ENCODE peak calls at places on chromosome 20, in nine cellular contexts. P is G401; H is lung; W is GM12865; K is stimulated activated naive B cell treated with anti-CD40 and anti-IgM and Interleukin-4, amounts not matched to agents 10 μg/mL and 1 μg/mL and 100 μg/mL, for 72 hours; F is amniotic stem cell; A is GM23338; Q is GM18507; Y is NCI-H2029 treated with DMSO at 0.1 percent for 48 hours. R is an unnamed sample.

GRCh38 chr20:33556237-33556636 is 66.3 kb downstream of the CBFA2T2 start:
- DNase-seq in A (no peak), Y (no peak), K (no peak), F (no peak), H (no peak), P (no peak), W (no peak), Q (no peak), R (no peak)

GRCh38 chr20:420169-420620 is 12.1 kb downstream of the RBCK1 start:
- DNase-seq in F (no peak), W (no peak), K (no peak), A (no peak), P (no peak), Q (no peak), H (no peak), Y (no peak), R (no peak)

GRCh38 chr20:37622728-37623127 is 71.1 kb upstream of the CTNNBL1 start:
- DNase-seq in K (no peak), H (no peak), A (peak; percentile 46), F (no peak), P (no peak), Y (no peak), Q (no peak), W (no peak), R (no peak)

GRCh38 chr20:63318391-63319163 is 25.6 kb downstream of the COL20A1 start:
- DNase-seq in K (no peak), Q (no peak), Y (no peak), A (no peak), F (no peak), W (no peak), P (no peak), H (no peak), R (no peak)

GRCh38 chr20:33882018-33882417 is 70.9 kb downstream of the CHMP4B start:
- DNase-seq in F (no peak), K (no peak), Y (no peak), W (no peak), P (no peak), H (no peak), Q (no peak), A (no peak), R (no peak)

GRCh38 chr20:2671977-2672376 is 8.0 kb upstream of the IDH3B start:
- DNase-seq in Y (no peak), A (peak; percentile 77), H (no peak), W (no peak), Q (no peak), K (no peak), F (no peak), P (no peak), R (no peak)

GRCh38 chr20:50029697-50030428 is 47.1 kb downstream of the SNAI1 start:
- DNase-seq in H (peak; percentile 58), A (no peak), Y (no peak), W (no peak), P (no peak), K (no peak), F (peak; percentile 35), Q (no peak), R (no peak)

GRCh38 chr20:62816031-62816878 is 595 bp upstream of the COL9A3 start:
- DNase-seq in H (no peak), F (no peak), A (peak; percentile 98), Q (no peak), W (no peak), Y (no peak), P (no peak), K (no peak), R (no peak)

GRCh38 chr20:20887593-20888272 is 175.3 kb upstream of the RALGAPA2 start:
- DNase-seq in Q (no peak), P (no peak), Y (no peak), F (no peak), A (peak; percentile 45), K (no peak), H (no peak), W (no peak), R (no peak)

GRCh38 chr20:35318502-35319157 is 26.4 kb upstream of the FAM83C start:
- DNase-seq in Y (peak; percentile 91), F (no peak), P (no peak), Q (no peak), W (no peak), H (peak; percentile 56), K (no peak), A (no peak), R (no peak)

GRCh38 chr20:39534846-39535245 is 572.7 kb downstream of the DHX35 start:
- DNase-seq in F (no peak), Y (no peak), Q (no peak), P (no peak), K (no peak), W (no peak), H (no peak), A (peak; percentile 11), R (no peak)

GRCh38 chr20:16263582-16263981 is 309.7 kb downstream of the KIF16B start:
- DNase-seq in A (no peak), Y (no peak), W (no peak), P (peak; percentile 84), F (no peak), K (no peak), H (no peak), Q (no peak), R (no peak)

GRCh38 chr20:64245746-64246595 is 9.6 kb upstream of the PCMTD2 start:
- DNase-seq in K (no peak), H (no peak), F (no peak), P (no peak), A (no peak), W (no peak), Y (no peak), Q (no peak), R (no peak)

GRCh38 chr20:61254881-61255589 is 3.0 kb downstream of the CDH4 start:
- DNase-seq in W (no peak), F (no peak), A (no peak), P (no peak), H (no peak), Y (no peak), K (no peak), Q (no peak), R (no peak)

GRCh38 chr20:10079964-10080363 is 45.2 kb downstream of the ANKEF1 start:
- DNase-seq in Y (no peak), A (no peak), Q (no peak), K (no peak), W (no peak), F (peak; percentile 8), P (no peak), H (no peak), R (no peak)

R was measured in type B pancreatic cell.